ENCODE peak calls at places on chromosomes 4 and X, in nine cellular contexts. L is AG04450; M is body of pancreas; R is kidney; O is CD8-positive, alpha-beta T cell; P is transverse colon; S is fibroblast of pulmonary artery; H is lung; V is fibroblast of mammary gland. F is an unnamed sample.
A peak's percentile ranks its signal among the peaks of the same experiment; 100 is the strongest.

GRCh38 chr4:122379239-122379638 is 428 bp downstream of the ADAD1 start:
- DNase-seq in L (no peak), O (no peak), M (no peak), P (no peak), S (no peak), H (no peak), V (no peak), R (peak; percentile 53), F (no peak)

GRCh38 chr4:184112006-184112550 is 105.6 kb downstream of the ENPP6 start:
- DNase-seq in S (no peak), R (no peak), O (no peak), H (no peak), P (no peak), V (no peak), L (no peak), M (no peak), F (no peak)

GRCh38 chr4:99043346-99043745 is 45.2 kb downstream of the ADH5 start:
- DNase-seq in V (no peak), M (no peak), L (no peak), P (no peak), R (no peak), O (no peak), H (no peak), S (no peak), F (no peak)

GRCh38 chr4:155800685-155801343 is 42.0 kb downstream of the GUCY1B1 start:
- DNase-seq in S (no peak), P (no peak), O (no peak), M (no peak), L (no peak), V (no peak), H (no peak), R (no peak), F (no peak)

GRCh38 chr4:85488416-85488815 is 13.5 kb downstream of the ARHGAP24 start:
- DNase-seq in L (no peak), H (no peak), V (no peak), M (no peak), S (no peak), P (no peak), R (no peak), O (no peak), F (no peak)

GRCh38 chr4:41853973-41854372 is 81.3 kb upstream of the TMEM33 start:
- DNase-seq in R (no peak), H (no peak), M (no peak), S (no peak), O (no peak), P (no peak), L (no peak), V (no peak), F (no peak)

GRCh38 chrX:44433556-44433955 is 90.1 kb upstream of the EFHC2 start:
- DNase-seq in O (no peak), M (no peak), P (no peak), S (no peak), H (no peak), V (peak; percentile 1), L (no peak), R (no peak), F (no peak)

GRCh38 chr4:25865586-25865985 is 2.8 kb upstream of the SEL1L3 start:
- DNase-seq in R (peak; percentile 76), P (peak; percentile 85), O (no peak), L (no peak), H (peak; percentile 59), V (peak; percentile 30), S (peak; percentile 31), M (peak; percentile 53), F (peak; percentile 64)

GRCh38 chr4:157978680-157979361 is 194.0 kb downstream of the GASK1B start:
- DNase-seq in V (peak; percentile 71), H (peak; percentile 34), S (peak; percentile 81), R (no peak), L (peak; percentile 33), P (peak; percentile 8), M (peak; percentile 39), O (no peak), F (no peak)

GRCh38 chr4:2266181-2266580 is 4.3 kb upstream of the MXD4 start:
- DNase-seq in L (no peak), O (no peak), P (no peak), H (no peak), S (peak; percentile 68), M (peak; percentile 61), V (no peak), R (no peak), F (peak; percentile 60)

GRCh38 chr4:103046416-103047290 is 27.1 kb upstream of the SLC9B1 start:
- DNase-seq in L (no peak), M (peak; percentile 39), S (peak; percentile 68), P (peak; percentile 27), V (peak; percentile 60), R (no peak), H (no peak), O (no peak), F (no peak)

GRCh38 chr4:14410469-14410868 is 591.8 kb upstream of the CPEB2 start:
- DNase-seq in P (no peak), O (no peak), L (no peak), H (no peak), M (peak; percentile 74), R (no peak), S (no peak), V (no peak), F (no peak)

GRCh38 chr4:140257461-140258305 is 103.7 kb upstream of the MAML3 start:
- DNase-seq in R (no peak), H (no peak), O (no peak), P (no peak), S (no peak), M (no peak), L (no peak), V (peak; percentile 53), F (no peak)

DNA sequence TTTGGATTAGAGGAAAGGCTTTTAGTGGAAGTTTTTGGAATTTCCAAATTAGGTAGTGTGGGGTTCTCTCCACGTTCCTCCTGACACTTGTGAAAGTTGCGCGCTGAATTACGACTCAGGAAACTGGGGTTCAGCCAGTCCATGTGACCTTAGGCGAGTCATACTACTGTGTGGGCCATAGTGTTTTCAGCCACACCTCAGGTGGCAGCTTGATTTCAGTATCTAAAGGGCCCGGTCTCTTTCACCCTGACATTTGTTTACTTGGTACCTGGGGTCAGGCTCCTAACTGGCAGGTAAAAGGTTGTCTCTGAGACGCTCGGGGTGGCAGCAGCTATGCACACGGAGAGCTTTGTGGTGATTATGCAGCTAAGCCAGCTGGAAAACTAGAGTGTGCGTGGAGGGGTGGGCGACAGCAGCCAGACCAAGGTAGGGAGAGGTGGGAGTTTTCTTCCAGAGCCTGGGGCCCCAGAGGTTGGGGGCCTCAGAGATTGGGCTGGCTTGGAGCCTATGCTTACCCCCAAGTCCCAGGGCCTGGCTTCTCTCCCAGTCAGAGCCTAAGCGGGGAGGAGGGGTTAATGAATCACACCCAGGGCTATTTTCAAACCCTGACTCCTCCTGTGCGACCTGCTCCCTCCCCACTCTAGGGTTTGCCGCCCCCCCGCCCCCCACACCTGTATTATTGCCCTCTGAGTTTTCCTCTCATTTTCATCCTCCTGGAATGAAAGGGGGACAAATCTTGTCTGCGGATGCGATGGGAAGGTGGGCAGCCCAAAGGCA is 47.2 kb downstream of the STARD8 start:
- DNase-seq in L (no peak), O (no peak), P (no peak), R (no peak), V (peak; percentile 16), S (peak; percentile 13), M (no peak), H (no peak), F (no peak)
- H3K4me3 ChIP-seq in L (peak overlapping the region; percentile 64), O (no peak overlapping the region), P (peak overlapping the region; percentile 53), R (peak overlapping the region; percentile 80), V (peak overlapping the region; percentile 48), S (peak overlapping the region; percentile 59), M (no peak overlapping the region), H (peak overlapping the region; percentile 35), F (no peak overlapping the region)

GRCh38 chrX:149515954-149516602 is 11.0 kb upstream of the IDS start:
- DNase-seq in L (no peak), R (no peak), O (no peak), M (no peak), S (no peak), P (no peak), V (no peak), H (no peak), F (no peak)

GRCh38 chrX:149511081-149511480 is 6.0 kb upstream of the IDS start:
- DNase-seq in L (no peak), M (no peak), V (peak; percentile 49), H (no peak), R (no peak), P (no peak), O (no peak), S (no peak), F (no peak)

GRCh38 chrX:149510386-149510785 is 5.3 kb upstream of the IDS start:
- DNase-seq in P (no peak), S (peak; percentile 21), R (no peak), M (no peak), H (no peak), V (peak; percentile 30), O (no peak), L (no peak), F (no peak)

GRCh38 chrX:149513713-149514427 is 8.8 kb upstream of the IDS start:
- DNase-seq in O (no peak), P (no peak), R (no peak), L (no peak), V (peak; percentile 54), M (no peak), S (peak; percentile 51), H (no peak), F (no peak)

GRCh38 chrX:149512225-149512885 is 7.2 kb upstream of the IDS start:
- DNase-seq in O (no peak), P (peak; percentile 63), S (peak; percentile 64), R (no peak), L (no peak), V (peak; percentile 44), M (peak; percentile 77), H (no peak), F (peak; percentile 54)
- TF ChIP-seq CTCF in O (peak; percentile 43), P (peak; percentile 50), S (peak; percentile 63), R (peak; percentile 37), L (peak; percentile 65), V (peak; percentile 61), M (peak; percentile 63), H (peak; percentile 43), F (peak; percentile 56)

GRCh38 chr4:77152421-77152820 is 4.6 kb upstream of the CCNG2 start:
- DNase-seq in L (no peak), H (no peak), O (no peak), S (no peak), M (peak; percentile 57), P (no peak), V (peak; percentile 8), R (no peak), F (peak; percentile 75)
- H3K4me3 ChIP-seq in L (no peak overlapping the region), H (no peak overlapping the region), O (no peak overlapping the region), S (no peak overlapping the region), M (no peak overlapping the region), P (no peak overlapping the region), V (no peak overlapping the region), R (no peak overlapping the region), F (no peak overlapping the region)

DNA sequence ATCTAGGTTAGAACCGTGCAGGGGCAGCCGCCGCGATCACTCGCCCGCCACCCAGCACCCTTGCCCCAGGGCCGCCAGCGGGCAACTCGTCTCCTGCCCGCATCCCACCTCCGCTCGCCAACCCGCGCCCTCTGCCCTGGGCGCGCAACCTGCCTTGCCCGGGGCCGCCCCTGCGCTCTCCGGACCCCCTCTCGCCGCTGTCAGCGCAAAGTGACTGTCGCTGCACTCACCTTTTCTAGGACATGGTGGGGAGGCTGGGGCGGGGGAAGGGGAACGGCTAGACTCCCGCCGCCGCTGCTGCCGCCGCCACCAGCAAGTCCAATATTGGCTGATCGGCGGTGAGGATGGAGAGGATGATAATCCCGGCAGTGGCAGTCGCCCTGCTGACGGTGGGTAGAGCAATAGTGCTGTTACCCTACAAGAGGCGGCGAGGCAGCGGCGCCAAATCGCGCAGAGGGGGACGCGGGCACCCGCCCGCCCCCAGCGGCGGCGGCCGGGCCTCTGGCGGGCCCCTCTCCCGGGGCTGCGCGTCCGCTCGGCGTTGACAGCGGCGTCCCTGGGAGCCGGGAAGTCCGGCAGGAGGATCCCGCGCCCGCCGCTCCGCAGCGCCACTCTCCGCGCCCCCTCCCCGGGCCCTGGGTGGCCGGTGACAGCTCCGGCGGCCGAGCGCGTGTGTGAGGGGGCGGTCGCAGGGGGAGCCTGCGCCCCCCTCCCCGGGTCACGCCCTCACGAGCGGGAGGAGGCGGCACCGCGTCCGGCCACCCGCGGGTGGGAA is 2.3 kb upstream of the NR3C2 start:
- DNase-seq in P (peak; percentile 40), S (no peak), O (peak; percentile 36), V (no peak), R (peak; percentile 79), H (no peak), M (peak; percentile 53), L (no peak), F (no peak)
- TF ChIP-seq CTCF in P (peak; percentile 22), S (no peak), O (peak; percentile 28), V (no peak), R (no peak), H (no peak), M (no peak), L (no peak), F (no peak)